ENCODE peak calls at places on chromosomes 4 and X, in seven cellular contexts. W is mesothelial cell of epicardium, V is ovary, A is fibroblast of mammary gland, I is Caco-2, Q is GM13976, X is progenitor cell of endocrine pancreas. K is an unnamed sample.
A peak's percentile ranks its signal among the peaks of the same experiment; 100 is the strongest.

GRCh38 chr4:122047706-122048425 is 96.0 kb upstream of the TRPC3 start:
- DNase-seq in Q (no peak), X (no peak), V (no peak), A (no peak), W (no peak), I (no peak), K (no peak)

GRCh38 chrX:41705680-41706374 is 17.1 kb downstream of the GPR34 start:
- DNase-seq in I (no peak), V (no peak), W (no peak), A (no peak), X (no peak), Q (peak; percentile 20), K (no peak)

GRCh38 chr4:186203391-186203802 is 12.0 kb downstream of the CYP4V2 start:
- DNase-seq in W (no peak), I (no peak), V (no peak), Q (no peak), X (no peak), A (no peak), K (no peak)

GRCh38 chr4:73998040-73999011 is at the start of gene CXCL5:
- DNase-seq in A (peak; percentile 66), X (peak; percentile 23), Q (no peak), W (no peak), I (no peak), V (peak; percentile 34), K (peak; percentile 15)

GRCh38 chrX:55484948-55485347 is 4.7 kb downstream of the USP51 start:
- DNase-seq in W (no peak), V (no peak), A (no peak), Q (no peak), I (no peak), X (no peak), K (no peak)

GRCh38 chrX:78199851-78200250 is 60.4 kb upstream of the TAF9B start:
- DNase-seq in V (no peak), X (no peak), I (no peak), A (peak; percentile 18), W (no peak), Q (peak; percentile 21), K (no peak)

GRCh38 chr4:118280501-118281218 is 72.1 kb downstream of the PRSS12 start:
- DNase-seq in Q (no peak), V (no peak), A (peak; percentile 81), X (no peak), I (no peak), W (no peak), K (peak; percentile 56)

GRCh38 chr4:149765630-149766029 is 50.0 kb downstream of the IQCM start:
- DNase-seq in A (peak; percentile 80), V (no peak), I (no peak), X (no peak), Q (no peak), W (no peak), K (peak; percentile 68)

GRCh38 chrX:40245411-40246140 is 147.8 kb upstream of the BCOR start:
- DNase-seq in Q (no peak), I (no peak), V (peak; percentile 69), A (peak; percentile 18), W (no peak), X (no peak), K (peak; percentile 18)

GRCh38 chr4:106358899-106359298 is 9.7 kb downstream of the GIMD1 start:
- DNase-seq in I (no peak), V (no peak), A (peak; percentile 69), X (no peak), W (no peak), Q (no peak), K (peak; percentile 81)

GRCh38 chr4:24888945-24889344 is 23.9 kb downstream of the CCDC149 start:
- DNase-seq in V (no peak), X (no peak), I (no peak), W (no peak), Q (no peak), A (no peak), K (no peak)

GRCh38 chrX:154351183-154352011 is 23.0 kb downstream of the FLNA start:
- DNase-seq in X (no peak), I (no peak), Q (no peak), W (no peak), A (no peak), V (peak; percentile 36), K (no peak)

GRCh38 chr4:96677499-96677898 is 837.6 kb downstream of the PDHA2 start:
- DNase-seq in I (no peak), X (no peak), W (no peak), Q (no peak), A (no peak), V (no peak), K (no peak)

GRCh38 chrX:12026481-12026880 is 111.8 kb upstream of the FRMPD4 start:
- DNase-seq in A (no peak), V (no peak), X (no peak), Q (no peak), I (no peak), W (no peak), K (no peak)

GRCh38 chr4:70704333-70705145 is 16.2 kb downstream of the UTP3 start:
- DNase-seq in I (peak; percentile 90), W (peak; percentile 69), X (peak; percentile 84), Q (peak; percentile 85), A (peak; percentile 61), V (peak; percentile 87), K (peak; percentile 23)

GRCh38 chrX:24963823-24964222 is 51.9 kb downstream of the ARX start:
- DNase-seq in Q (no peak), X (no peak), V (no peak), W (no peak), A (no peak), I (no peak), K (no peak)

GRCh38 chr4:22220965-22221364 is 272.4 kb upstream of the KCNIP4 start:
- DNase-seq in X (no peak), A (no peak), I (no peak), V (no peak), Q (no peak), W (no peak), K (no peak)

GRCh38 chrX:121336831-121337421 is 289.5 kb downstream of the GLUD2 start:
- DNase-seq in W (no peak), V (no peak), X (no peak), Q (no peak), I (no peak), A (no peak), K (no peak)

GRCh38 chr4:41600243-41600642 is 62.3 kb downstream of the LIMCH1 start:
- DNase-seq in I (no peak), V (no peak), A (no peak), W (no peak), Q (no peak), X (no peak), K (no peak)

GRCh38 chrX:20527041-20527440 is 260.3 kb upstream of the RPS6KA3 start:
- DNase-seq in Q (no peak), W (no peak), A (no peak), V (no peak), I (no peak), X (no peak), K (no peak)

GRCh38 chr4:126071346-126072333 is 756.9 kb downstream of the FAT4 start:
- DNase-seq in V (no peak), Q (no peak), W (no peak), I (no peak), A (peak; percentile 86), X (no peak), K (peak; percentile 18)

GRCh38 chr4:96102541-96103018 is 262.7 kb downstream of the PDHA2 start:
- DNase-seq in V (no peak), Q (no peak), X (no peak), A (peak; percentile 63), I (no peak), W (no peak), K (no peak)

GRCh38 chr4:36269116-36269515 is 12.3 kb upstream of the DTHD1 start:
- DNase-seq in I (no peak), Q (no peak), V (no peak), X (no peak), A (no peak), W (no peak), K (no peak)

DNA sequence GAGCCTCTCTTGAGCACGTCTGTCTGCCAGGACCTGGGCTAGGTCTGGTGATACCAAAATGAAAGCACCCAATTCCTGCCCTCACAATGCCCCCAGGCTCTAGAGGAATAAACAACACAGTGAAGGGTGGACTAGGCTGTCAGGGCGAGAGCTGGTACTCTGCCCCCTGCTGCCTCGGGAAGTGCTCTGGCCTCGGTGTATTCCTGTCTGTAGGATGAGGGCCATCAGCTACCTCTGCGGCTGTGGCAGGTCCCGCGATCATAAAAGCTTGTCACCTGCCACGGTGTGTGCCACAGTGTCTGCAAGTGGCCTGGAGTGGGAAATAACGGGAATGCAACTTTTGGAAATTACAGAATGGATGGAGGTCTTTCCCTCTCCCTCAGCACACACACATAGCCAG is 159.3 kb upstream of the PSAPL1 start:
- DNase-seq in X (no peak), A (no peak), W (no peak), Q (no peak), V (no peak), I (no peak), K (no peak)
- TF ChIP-seq CTCF in X (no peak), A (no peak), W (no peak), Q (no peak), V (no peak), I (no peak), K (peak; percentile 33)

DNA sequence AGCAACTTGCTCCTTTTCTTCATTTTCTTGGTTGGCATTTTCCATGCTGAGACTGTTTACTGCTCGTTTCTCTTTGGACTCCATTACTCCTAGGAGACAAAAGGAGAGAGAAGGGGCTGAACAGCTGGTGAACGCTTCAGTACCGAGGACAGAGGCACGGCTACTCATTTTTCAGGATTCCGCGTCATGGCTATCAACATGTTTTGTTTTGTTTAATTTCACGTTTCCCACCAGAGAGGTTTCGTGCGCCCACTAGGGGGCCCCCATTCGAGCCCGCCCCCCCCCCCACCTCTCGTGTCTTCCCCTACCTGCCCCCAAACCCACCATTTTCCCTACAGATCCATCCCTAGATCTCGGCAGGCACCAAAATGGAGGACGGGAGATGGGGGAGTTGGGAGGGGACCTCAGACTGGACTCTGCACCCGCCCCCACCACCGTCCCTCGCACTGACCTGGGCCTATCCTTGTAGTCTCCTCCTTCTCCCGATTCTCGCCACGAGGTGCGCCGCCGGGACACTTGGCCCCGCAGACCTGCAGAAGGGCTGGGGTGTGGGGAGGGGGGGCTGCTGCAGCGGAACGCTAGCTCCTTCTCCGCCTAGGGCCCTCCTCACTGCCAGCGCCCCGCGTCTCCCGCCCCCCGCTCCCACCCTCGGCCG is 653 bp downstream of the BEX1 start:
- DNase-seq in X (peak; percentile 25), V (peak; percentile 40), W (no peak), A (peak; percentile 30), I (no peak), Q (no peak), K (peak; percentile 4)
- TF ChIP-seq CTCF in X (peak; percentile 48), V (no peak), W (peak; percentile 31), A (no peak), I (no peak), Q (no peak), K (peak; percentile 31)

GRCh38 chr4:75895744-75896314 is 6.4 kb downstream of the PPEF2 start:
- DNase-seq in Q (peak; percentile 58), A (peak; percentile 38), W (no peak), X (no peak), V (no peak), I (no peak), K (no peak)
- TF ChIP-seq CTCF in Q (peak; percentile 32), A (peak; percentile 63), W (peak; percentile 74), X (peak; percentile 67), V (no peak), I (peak; percentile 52), K (peak; percentile 90)

DNA sequence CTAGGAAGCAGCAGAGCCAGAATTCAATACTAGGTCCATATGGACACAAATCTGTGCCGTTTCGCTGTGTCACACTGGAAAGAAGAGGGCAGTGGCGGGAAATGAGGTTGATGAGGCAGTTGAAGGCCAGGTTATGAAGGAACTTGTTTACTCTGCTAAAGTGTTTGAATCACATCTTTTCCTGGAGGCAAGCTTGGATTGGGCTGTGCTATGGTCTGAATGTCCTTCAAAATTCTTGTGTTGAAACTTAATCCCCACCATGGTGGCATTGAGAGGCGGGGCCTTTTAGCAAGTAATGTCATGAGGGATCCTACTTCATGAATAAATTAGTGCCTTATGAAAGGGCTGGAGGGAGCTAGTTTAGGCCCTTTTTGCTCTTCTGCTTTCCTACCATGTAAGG is 2.1 kb upstream of the ERCC6L start:
- DNase-seq in I (no peak), X (no peak), A (no peak), V (no peak), W (no peak), Q (no peak), K (no peak)
- TF ChIP-seq CTCF in I (no peak), X (no peak), A (no peak), V (no peak), W (no peak), Q (no peak), K (no peak)